ENCODE peak calls at places on chromosome 14, in ten cellular contexts. R is GM13976, D is endothelial cell, V is GM06990, C is GM10248, B is A673, Q is body of pancreas, Z is dorsolateral prefrontal cortex, E is neural crest cell, H is neural progenitor cell. K is an unnamed sample.
A peak's percentile ranks its signal among the peaks of the same experiment; 100 is the strongest.

GRCh38 chr14:58298880-58299664 is 717 bp downstream of the ARID4A start:
- DNase-seq in R (peak; percentile 69), D (peak; percentile 36), V (peak; percentile 61), C (peak; percentile 62), B (peak; percentile 23), Q (peak; percentile 30), Z (peak; percentile 54), E (peak; percentile 25), H (peak; percentile 69), K (peak; percentile 73)

GRCh38 chr14:64053694-64054669 is 201.2 kb downstream of the SYNE2 start:
- DNase-seq in R (no peak), D (no peak), V (no peak), C (no peak), B (no peak), Q (no peak), Z (no peak), E (no peak), H (no peak), K (no peak)

GRCh38 chr14:58954874-58955273 is 233.6 kb upstream of the DAAM1 start:
- DNase-seq in R (no peak), D (no peak), V (no peak), C (peak; percentile 12), B (no peak), Q (no peak), Z (no peak), E (no peak), H (no peak), K (no peak)

GRCh38 chr14:94907626-94908261 is 137.8 kb upstream of the GSC start:
- DNase-seq in R (no peak), D (no peak), V (no peak), C (no peak), B (no peak), Q (no peak), Z (no peak), E (no peak), H (no peak), K (no peak)

GRCh38 chr14:61033851-61034250 is 52.8 kb downstream of the SLC38A6 start:
- DNase-seq in R (no peak), D (no peak), V (no peak), C (no peak), B (no peak), Q (no peak), Z (no peak), E (no peak), H (no peak), K (no peak)

GRCh38 chr14:101903111-101903561 is 61.2 kb upstream of the DYNC1H1 start:
- DNase-seq in R (no peak), D (no peak), V (no peak), C (no peak), B (no peak), Q (no peak), Z (peak; percentile 50), E (no peak), H (no peak), K (no peak)

GRCh38 chr14:51653096-51653814 is 1.5 kb downstream of the FRMD6 start:
- DNase-seq in R (no peak), D (peak; percentile 21), V (no peak), C (no peak), B (peak; percentile 86), Q (no peak), Z (no peak), E (no peak), H (peak; percentile 53), K (no peak)

GRCh38 chr14:103930051-103930604 is 1.9 kb downstream of the TDRD9 start:
- DNase-seq in R (no peak), D (no peak), V (no peak), C (no peak), B (no peak), Q (no peak), Z (no peak), E (no peak), H (no peak), K (no peak)

GRCh38 chr14:76958975-76959710 is 69.4 kb downstream of the IRF2BPL start:
- DNase-seq in R (peak; percentile 67), D (no peak), V (peak; percentile 78), C (peak; percentile 62), B (no peak), Q (no peak), Z (no peak), E (no peak), H (no peak), K (peak; percentile 58)

GRCh38 chr14:52380294-52380693 is 66.2 kb downstream of the PTGER2 start:
- DNase-seq in R (peak; percentile 46), D (no peak), V (no peak), C (peak; percentile 57), B (no peak), Q (no peak), Z (no peak), E (no peak), H (no peak), K (peak; percentile 51)

GRCh38 chr14:21109377-21110260 is 8.8 kb downstream of the TMEM253 start:
- DNase-seq in R (no peak), D (no peak), V (no peak), C (peak; percentile 18), B (peak; percentile 47), Q (no peak), Z (no peak), E (no peak), H (no peak), K (peak; percentile 31)

GRCh38 chr14:103073367-103073875 is 10.6 kb upstream of the LBHD2 start:
- DNase-seq in R (no peak), D (no peak), V (no peak), C (no peak), B (no peak), Q (no peak), Z (no peak), E (no peak), H (no peak), K (no peak)

GRCh38 chr14:81302613-81303012 is 81.9 kb upstream of the GTF2A1 start:
- DNase-seq in R (no peak), D (no peak), V (no peak), C (no peak), B (no peak), Q (no peak), Z (no peak), E (no peak), H (no peak), K (no peak)
- TF ChIP-seq CTCF in R (no peak), D (no peak), V (no peak), C (no peak), B (peak; percentile 18), Q (no peak), Z (no peak), E (peak; percentile 45), H (peak; percentile 30), K (no peak)

DNA sequence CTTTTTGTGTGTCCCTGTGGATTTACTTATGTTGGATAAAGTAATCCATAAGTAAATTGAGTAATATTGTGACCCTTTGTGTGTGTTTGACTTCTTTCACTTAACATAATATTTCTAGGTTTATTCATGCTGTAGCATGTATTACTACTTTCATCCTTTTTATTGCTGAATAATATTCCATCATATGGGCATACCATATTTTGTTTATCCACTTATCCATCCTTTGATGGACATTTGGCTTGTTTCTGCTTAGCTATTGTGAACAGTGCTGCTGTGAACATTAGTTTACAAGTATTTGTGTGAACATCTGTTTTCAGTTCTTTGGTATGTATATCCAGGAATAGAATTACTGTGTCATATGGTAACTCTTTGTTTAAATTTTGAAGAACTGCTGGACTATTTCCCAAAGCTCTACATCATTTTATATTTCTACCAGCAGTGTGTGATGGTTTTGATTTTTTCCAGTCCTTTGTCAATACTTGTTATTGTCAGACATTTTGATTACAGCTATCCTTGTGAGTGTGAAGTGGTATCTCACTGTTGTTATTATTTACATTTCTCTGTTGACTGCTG is 25.2 kb downstream of the G2E3 start:
- DNase-seq in R (no peak), D (no peak), V (no peak), C (no peak), B (no peak), Q (no peak), Z (no peak), E (no peak), H (no peak), K (no peak)
- TF ChIP-seq CTCF in R (no peak), D (no peak), V (no peak), C (no peak), B (no peak), Q (no peak), Z (no peak), E (no peak), H (no peak), K (no peak)

GRCh38 chr14:96568646-96569045 is 66.5 kb downstream of the PAPOLA start:
- DNase-seq in R (no peak), D (no peak), V (no peak), C (no peak), B (no peak), Q (no peak), Z (no peak), E (no peak), H (no peak), K (no peak)

GRCh38 chr14:96565811-96566210 is 63.6 kb downstream of the PAPOLA start:
- DNase-seq in R (no peak), D (no peak), V (no peak), C (no peak), B (no peak), Q (no peak), Z (no peak), E (no peak), H (no peak), K (no peak)

GRCh38 chr14:96559571-96559970 is 57.4 kb downstream of the PAPOLA start:
- DNase-seq in R (no peak), D (no peak), V (no peak), C (no peak), B (no peak), Q (no peak), Z (no peak), E (no peak), H (no peak), K (no peak)

GRCh38 chr14:96567289-96567899 is 65.2 kb downstream of the PAPOLA start:
- DNase-seq in R (peak; percentile 17), D (no peak), V (no peak), C (peak; percentile 13), B (peak; percentile 80), Q (no peak), Z (no peak), E (no peak), H (peak; percentile 41), K (no peak)

GRCh38 chr14:96564389-96564788 is 62.2 kb downstream of the PAPOLA start:
- DNase-seq in R (no peak), D (no peak), V (no peak), C (no peak), B (peak; percentile 48), Q (no peak), Z (no peak), E (no peak), H (no peak), K (no peak)
- TF ChIP-seq CTCF in R (no peak), D (no peak), V (no peak), C (no peak), B (peak; percentile 49), Q (no peak), Z (no peak), E (peak; percentile 38), H (no peak), K (no peak)

DNA sequence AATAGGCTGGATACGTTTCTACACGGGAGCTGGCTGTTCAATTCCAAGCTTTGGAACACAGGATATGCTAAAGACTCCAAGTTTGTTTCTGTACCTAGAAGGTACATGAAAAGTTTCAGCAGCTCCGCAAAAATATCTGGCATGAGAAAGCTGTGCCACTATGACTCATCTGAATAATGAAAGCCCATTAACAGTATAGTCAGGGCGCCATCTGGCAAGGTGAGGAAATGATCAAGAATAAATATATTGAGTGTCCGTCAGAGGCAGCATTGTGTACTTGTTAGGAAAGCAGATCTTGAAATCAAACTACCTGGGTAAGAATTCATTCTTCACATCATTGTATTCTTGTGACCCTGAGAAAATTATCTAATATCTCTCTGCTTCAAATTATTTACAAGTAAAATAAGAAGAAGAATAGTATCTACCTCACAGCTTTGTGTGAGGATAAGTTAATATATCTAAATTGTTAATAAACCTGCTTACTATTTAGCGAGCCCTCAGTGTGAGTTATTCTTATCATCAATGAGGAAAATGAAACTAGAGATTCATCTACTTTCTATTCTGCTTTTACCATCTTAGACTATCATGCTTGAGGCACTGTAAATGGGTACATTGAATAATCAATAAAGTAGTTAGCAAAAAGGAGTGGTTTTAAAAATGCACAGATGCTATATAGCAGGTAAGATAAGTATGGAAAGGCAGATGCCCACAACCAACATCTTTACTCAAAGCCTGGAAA is 53.5 kb downstream of the FSCB start:
- DNase-seq in R (no peak), D (no peak), V (no peak), C (no peak), B (peak; percentile 42), Q (no peak), Z (no peak), E (no peak), H (no peak), K (no peak)
- TF ChIP-seq CTCF in R (no peak), D (no peak), V (no peak), C (no peak), B (no peak), Q (no peak), Z (no peak), E (no peak), H (no peak), K (no peak)